ENCODE peak calls at places on chromosomes 12 and 14, in eight cellular contexts. E, H, I, S, L, M, P and C are unnamed samples.
A peak's percentile ranks its signal among the peaks of the same experiment; 100 is the strongest.

GRCh38 chr12:80064951-80065350 is 34.4 kb upstream of the OTOGL start:
- DNase-seq in E (no peak), H (no peak), I (no peak), S (no peak), L (no peak), M (no peak), P (no peak), C (no peak)

GRCh38 chr12:31618228-31619025 is 27.5 kb upstream of the DENND5B start:
- DNase-seq in E (no peak), H (no peak), I (no peak), S (no peak), L (no peak), M (no peak), P (no peak), C (no peak)

GRCh38 chr12:89349814-89350213 is 2.5 kb downstream of the DUSP6 start:
- DNase-seq in E (peak; percentile 38), H (peak; percentile 41), I (peak; percentile 53), S (no peak), L (no peak), M (no peak), P (peak; percentile 31), C (peak; percentile 53)

GRCh38 chr12:13602217-13602616 is 379.2 kb downstream of the GRIN2B start:
- DNase-seq in E (no peak), H (no peak), I (no peak), S (no peak), L (no peak), M (no peak), P (no peak), C (no peak)

GRCh38 chr12:101475751-101476305 is 692 bp downstream of the SPIC start:
- DNase-seq in E (no peak), H (no peak), I (no peak), S (no peak), L (no peak), M (no peak), P (no peak), C (no peak)

GRCh38 chr14:33848706-33849454 is 102.0 kb downstream of the EGLN3 start:
- DNase-seq in E (peak; percentile 48), H (peak; percentile 90), I (peak; percentile 21), S (peak; percentile 79), L (peak; percentile 43), M (peak; percentile 79), P (peak; percentile 32), C (no peak)

GRCh38 chr12:61798778-61799177 is 461.4 kb upstream of the USP15 start:
- DNase-seq in E (no peak), H (no peak), I (no peak), S (no peak), L (no peak), M (no peak), P (no peak), C (no peak)

GRCh38 chr12:14367097-14367661 is 1.7 kb downstream of the ATF7IP start:
- DNase-seq in E (peak; percentile 36), H (no peak), I (no peak), S (no peak), L (no peak), M (no peak), P (no peak), C (no peak)

GRCh38 chr12:46825526-46826414 is at the start of gene SLC38A4:
- DNase-seq in E (peak; percentile 46), H (peak; percentile 68), I (no peak), S (peak; percentile 70), L (no peak), M (no peak), P (peak; percentile 39), C (no peak)

GRCh38 chr12:68958337-68958736 is 25.4 kb upstream of the CPM start:
- DNase-seq in E (no peak), H (no peak), I (no peak), S (no peak), L (no peak), M (no peak), P (no peak), C (no peak)

GRCh38 chr12:72677187-72677586 is 405.0 kb downstream of the TRHDE start:
- DNase-seq in E (no peak), H (no peak), I (no peak), S (no peak), L (no peak), M (no peak), P (no peak), C (no peak)

GRCh38 chr14:24818823-24819341 is 184.9 kb upstream of the GZMB start:
- DNase-seq in E (no peak), H (no peak), I (no peak), S (no peak), L (no peak), M (no peak), P (no peak), C (no peak)

GRCh38 chr12:63068857-63069442 is 82.1 kb downstream of the AVPR1A start:
- DNase-seq in E (peak; percentile 68), H (no peak), I (peak; percentile 46), S (no peak), L (no peak), M (no peak), P (no peak), C (no peak)
- TF ChIP-seq CTCF in E (peak; percentile 84), H (peak; percentile 21), I (peak; percentile 13), S (peak; percentile 61), L (peak; percentile 65), M (peak; percentile 66), P (peak; percentile 27), C (peak; percentile 45)

DNA sequence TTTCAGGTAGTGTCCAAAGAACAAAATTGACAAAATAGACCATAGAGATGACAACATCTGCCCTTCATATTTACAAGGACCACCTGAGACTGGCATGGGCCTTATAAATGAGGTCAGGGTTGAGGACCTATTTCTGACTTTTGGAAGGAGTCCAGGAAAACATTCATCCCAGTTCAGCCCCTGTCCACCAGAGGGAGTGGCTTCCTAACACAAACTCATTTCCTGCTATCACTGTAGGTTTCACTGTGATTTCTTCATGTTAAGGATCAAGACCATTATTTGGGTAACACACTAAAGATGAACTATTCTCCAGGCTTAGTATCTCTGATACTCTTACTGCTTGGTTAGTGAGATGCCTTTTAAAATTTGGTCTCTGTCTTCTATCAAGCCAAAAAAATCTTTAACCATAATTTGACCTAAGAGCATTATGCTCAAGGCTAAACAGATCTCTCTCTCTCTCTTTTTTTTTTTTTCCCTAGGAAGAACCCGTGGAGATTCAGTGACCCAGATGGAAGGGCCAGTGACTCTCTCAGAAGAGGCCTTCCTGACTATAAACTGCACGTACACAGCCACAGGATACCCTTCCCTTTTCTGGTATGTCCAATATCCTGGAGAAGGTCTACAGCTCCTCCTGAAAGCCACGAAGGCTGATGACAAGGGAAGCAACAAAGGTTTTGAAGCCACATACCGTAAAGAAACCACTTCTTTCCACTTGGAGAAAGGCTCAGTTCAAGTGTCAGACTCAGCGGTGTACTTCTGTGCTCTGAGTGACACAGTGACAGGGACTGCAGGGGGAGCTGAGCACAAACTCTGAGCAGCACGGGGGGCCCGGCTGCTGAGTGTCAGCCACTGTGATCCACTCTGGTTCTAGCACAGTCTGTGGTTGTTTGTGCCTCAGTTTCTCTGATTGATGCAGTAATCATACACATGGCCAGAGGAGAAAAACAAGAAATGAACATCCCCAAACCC is 267.6 kb upstream of the OR4E1 start:
- DNase-seq in E (no peak), H (peak; percentile 36), I (no peak), S (peak; percentile 31), L (no peak), M (no peak), P (no peak), C (no peak)
- TF ChIP-seq CTCF in E (peak; percentile 44), H (peak; percentile 57), I (no peak), S (peak; percentile 60), L (peak; percentile 39), M (peak; percentile 25), P (peak; percentile 7), C (peak; percentile 67)

DNA sequence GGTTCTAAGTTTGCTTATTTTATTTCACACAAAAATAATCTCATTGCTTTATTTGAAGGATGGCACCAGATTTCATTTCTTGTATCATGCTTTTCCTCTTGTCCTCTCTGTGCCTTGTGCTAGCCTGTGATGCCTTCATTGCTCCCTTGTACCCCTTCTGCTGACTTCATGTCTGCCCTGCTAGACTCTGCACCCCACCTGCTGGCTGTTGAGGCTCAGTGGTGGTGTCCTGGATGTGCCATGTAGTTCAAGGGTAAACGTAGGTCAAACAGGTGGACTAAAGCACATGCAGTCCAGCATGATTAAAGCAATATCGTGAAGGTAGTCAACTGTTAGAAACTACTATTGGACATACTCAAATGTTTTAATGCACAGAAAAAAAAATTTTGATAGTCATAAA is 21.6 kb downstream of the MRPS35 start:
- DNase-seq in E (no peak), H (peak; percentile 34), I (no peak), S (no peak), L (no peak), M (no peak), P (no peak), C (no peak)
- TF ChIP-seq CTCF in E (peak; percentile 41), H (no peak), I (no peak), S (no peak), L (no peak), M (no peak), P (no peak), C (no peak)

GRCh38 chr14:73477618-73478266 is 13.0 kb upstream of the RIOX1 start:
- DNase-seq in E (no peak), H (no peak), I (no peak), S (no peak), L (no peak), M (no peak), P (no peak), C (peak; percentile 79)
- TF ChIP-seq CTCF in E (no peak), H (no peak), I (no peak), S (no peak), L (no peak), M (no peak), P (no peak), C (no peak)